ENCODE peak calls at places on chromosomes 13 and 19, in seven cellular contexts. One of them, this sample, is unnamed. For H3K4me1, the result is how much of the 10 kb centered on the place peaks cover.

GRCh38 chr19:17294051-17294891 is 9.0 kb downstream of the ABHD8 start:
- DNase-seq in cardiac muscle cell: peak
- DNase-seq in PC-9: peak
- DNase-seq in neural progenitor cell: peak
- DNase-seq in psoas muscle: no peak
- DNase-seq in thoracic aorta: no peak
- DNase-seq in ascending aorta: no peak
- DNase-seq in this sample: peak

GRCh38 chr13:33263484-33263883 is 22.1 kb downstream of the STARD13 start:
- DNase-seq in ascending aorta: no peak
- DNase-seq in cardiac muscle cell: no peak
- DNase-seq in PC-9: no peak
- DNase-seq in thoracic aorta: no peak
- DNase-seq in neural progenitor cell: no peak
- DNase-seq in psoas muscle: no peak
- DNase-seq in this sample: no peak

GRCh38 chr19:44943801-44944249 is 1.8 kb downstream of the APOC4 start:
- DNase-seq in neural progenitor cell: no peak
- DNase-seq in cardiac muscle cell: no peak
- DNase-seq in psoas muscle: peak
- DNase-seq in ascending aorta: peak
- DNase-seq in PC-9: no peak
- DNase-seq in thoracic aorta: no peak
- DNase-seq in this sample: no peak

GRCh38 chr13:70864731-70865130 is 756.5 kb upstream of the KLHL1 start:
- DNase-seq in PC-9: no peak
- DNase-seq in ascending aorta: no peak
- DNase-seq in psoas muscle: no peak
- DNase-seq in neural progenitor cell: no peak
- DNase-seq in cardiac muscle cell: no peak
- DNase-seq in thoracic aorta: no peak
- DNase-seq in this sample: no peak

GRCh38 chr19:39971380-39971841 is 446 bp downstream of the PSMC4 start:
- DNase-seq in PC-9: no peak
- DNase-seq in neural progenitor cell: peak
- DNase-seq in cardiac muscle cell: no peak
- DNase-seq in ascending aorta: no peak
- DNase-seq in psoas muscle: no peak
- DNase-seq in thoracic aorta: peak
- DNase-seq in this sample: peak

GRCh38 chr19:1264801-1265610 is 4.1 kb upstream of the CIRBP start:
- DNase-seq in PC-9: peak
- DNase-seq in psoas muscle: peak
- DNase-seq in neural progenitor cell: peak
- DNase-seq in ascending aorta: no peak
- DNase-seq in thoracic aorta: no peak
- DNase-seq in cardiac muscle cell: peak
- DNase-seq in this sample: peak

GRCh38 chr19:18477974-18478373 is 40.0 kb upstream of the ISYNA1 start:
- DNase-seq in thoracic aorta: no peak
- DNase-seq in neural progenitor cell: no peak
- DNase-seq in ascending aorta: no peak
- DNase-seq in PC-9: no peak
- DNase-seq in cardiac muscle cell: no peak
- DNase-seq in psoas muscle: no peak
- DNase-seq in this sample: no peak

GRCh38 chr19:13864513-13865242 is 12.3 kb upstream of the NANOS3 start:
- DNase-seq in psoas muscle: no peak
- DNase-seq in ascending aorta: no peak
- DNase-seq in PC-9: peak
- DNase-seq in neural progenitor cell: no peak
- DNase-seq in thoracic aorta: no peak
- DNase-seq in cardiac muscle cell: peak
- DNase-seq in this sample: peak

GRCh38 chr13:41015920-41016319 is 3.2 kb downstream of the ELF1 start:
- DNase-seq in neural progenitor cell: no peak
- DNase-seq in PC-9: no peak
- DNase-seq in psoas muscle: no peak
- DNase-seq in cardiac muscle cell: no peak
- DNase-seq in ascending aorta: no peak
- DNase-seq in thoracic aorta: no peak
- DNase-seq in this sample: no peak
- H3K4me1 ChIP-seq in neural progenitor cell: under half
- H3K4me1 ChIP-seq in PC-9: under half
- H3K4me1 ChIP-seq in psoas muscle: under half
- H3K4me1 ChIP-seq in cardiac muscle cell: under half
- H3K4me1 ChIP-seq in ascending aorta: under half
- H3K4me1 ChIP-seq in thoracic aorta: under half
- H3K4me1 ChIP-seq in this sample: under half

GRCh38 chr19:30158893-30159245 is 213.3 kb upstream of the ZNF536 start:
- DNase-seq in cardiac muscle cell: no peak
- DNase-seq in neural progenitor cell: no peak
- DNase-seq in psoas muscle: no peak
- DNase-seq in PC-9: no peak
- DNase-seq in ascending aorta: no peak
- DNase-seq in thoracic aorta: no peak
- DNase-seq in this sample: no peak

GRCh38 chr19:30161770-30162169 is 210.4 kb upstream of the ZNF536 start:
- DNase-seq in thoracic aorta: no peak
- DNase-seq in cardiac muscle cell: no peak
- DNase-seq in ascending aorta: no peak
- DNase-seq in psoas muscle: no peak
- DNase-seq in neural progenitor cell: no peak
- DNase-seq in PC-9: no peak
- DNase-seq in this sample: no peak

GRCh38 chr19:30160996-30161655 is 211.1 kb upstream of the ZNF536 start:
- DNase-seq in neural progenitor cell: no peak
- DNase-seq in psoas muscle: no peak
- DNase-seq in cardiac muscle cell: no peak
- DNase-seq in thoracic aorta: no peak
- DNase-seq in ascending aorta: no peak
- DNase-seq in PC-9: no peak
- DNase-seq in this sample: no peak

GRCh38 chr19:30159636-30160035 is 212.5 kb upstream of the ZNF536 start:
- DNase-seq in psoas muscle: no peak
- DNase-seq in thoracic aorta: no peak
- DNase-seq in PC-9: no peak
- DNase-seq in ascending aorta: no peak
- DNase-seq in neural progenitor cell: no peak
- DNase-seq in cardiac muscle cell: no peak
- DNase-seq in this sample: no peak

DNA sequence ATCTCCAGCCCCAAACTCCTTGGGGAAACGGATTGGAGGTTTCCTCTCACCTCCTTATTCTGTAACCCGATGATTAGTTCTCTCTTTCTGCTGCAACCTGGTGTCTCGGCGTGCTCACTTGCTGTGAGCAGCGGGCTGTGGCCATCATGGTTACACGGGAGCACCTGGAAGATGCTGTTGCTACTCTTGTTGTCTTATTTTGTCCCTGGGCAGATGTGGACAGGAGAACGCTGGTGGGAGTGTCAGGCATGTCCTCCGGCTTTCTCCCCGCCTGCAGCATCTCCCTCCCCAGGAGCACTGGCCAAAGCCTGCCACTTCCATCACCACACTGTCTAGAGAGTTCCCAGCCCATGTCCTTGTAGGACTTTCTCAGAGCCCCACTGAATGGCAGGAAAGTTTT is 211.8 kb upstream of the ZNF536 start:
- DNase-seq in neural progenitor cell: no peak
- DNase-seq in PC-9: no peak
- DNase-seq in ascending aorta: no peak
- DNase-seq in psoas muscle: no peak
- DNase-seq in thoracic aorta: no peak
- DNase-seq in cardiac muscle cell: no peak
- DNase-seq in this sample: no peak
- H3K4me1 ChIP-seq in neural progenitor cell: under half
- H3K4me1 ChIP-seq in PC-9: under half
- H3K4me1 ChIP-seq in ascending aorta: under half
- H3K4me1 ChIP-seq in psoas muscle: under half
- H3K4me1 ChIP-seq in thoracic aorta: under half
- H3K4me1 ChIP-seq in cardiac muscle cell: under half
- H3K4me1 ChIP-seq in this sample: under half

DNA sequence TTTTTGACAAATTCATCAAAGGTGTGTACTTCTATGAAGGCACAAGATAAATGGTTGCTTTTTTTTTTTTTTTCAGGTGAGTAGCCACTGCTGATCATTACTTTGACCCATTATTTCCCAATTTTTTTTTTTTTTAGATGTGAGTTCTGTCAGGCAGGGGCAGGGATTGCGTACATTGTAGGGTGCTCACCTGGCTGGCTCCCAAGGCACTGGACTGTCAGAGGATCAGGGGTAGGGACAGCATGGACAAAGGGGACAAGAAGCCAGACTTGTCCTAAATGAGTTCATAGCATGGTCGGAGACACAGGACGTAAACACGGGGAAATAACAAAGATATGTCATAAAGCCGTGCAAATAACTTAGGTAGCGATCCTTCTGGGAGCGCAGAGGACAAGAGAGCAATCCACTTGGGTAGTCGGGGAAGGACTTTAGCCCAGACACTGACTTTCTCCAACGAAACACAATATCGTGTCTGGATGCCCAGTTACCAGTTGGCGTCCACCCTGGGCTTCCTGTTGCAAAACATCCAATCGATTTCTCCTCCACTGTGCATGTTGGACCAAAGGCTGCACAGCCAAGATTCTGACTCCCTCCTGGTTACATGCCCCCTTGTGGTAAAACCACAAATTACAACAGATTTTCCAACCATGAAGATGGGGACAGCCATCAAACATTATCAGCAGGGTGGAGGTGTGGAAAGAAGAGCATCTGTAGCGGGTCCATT is 27.5 kb upstream of the KATNAL1 start:
- DNase-seq in ascending aorta: no peak
- DNase-seq in PC-9: no peak
- DNase-seq in cardiac muscle cell: peak
- DNase-seq in thoracic aorta: no peak
- DNase-seq in neural progenitor cell: peak
- DNase-seq in psoas muscle: no peak
- DNase-seq in this sample: peak
- H3K4me1 ChIP-seq in ascending aorta: under half
- H3K4me1 ChIP-seq in PC-9: under half
- H3K4me1 ChIP-seq in cardiac muscle cell: under half
- H3K4me1 ChIP-seq in thoracic aorta: under half
- H3K4me1 ChIP-seq in neural progenitor cell: under half
- H3K4me1 ChIP-seq in psoas muscle: under half
- H3K4me1 ChIP-seq in this sample: under half

GRCh38 chr13:51585234-51585672 is 991 bp downstream of the WDFY2 start:
- DNase-seq in psoas muscle: no peak
- DNase-seq in thoracic aorta: no peak
- DNase-seq in cardiac muscle cell: peak
- DNase-seq in neural progenitor cell: no peak
- DNase-seq in ascending aorta: no peak
- DNase-seq in PC-9: no peak
- DNase-seq in this sample: no peak

GRCh38 chr13:51583875-51584730 is at the start of gene WDFY2:
- DNase-seq in thoracic aorta: peak
- DNase-seq in psoas muscle: peak
- DNase-seq in neural progenitor cell: peak
- DNase-seq in ascending aorta: peak
- DNase-seq in PC-9: peak
- DNase-seq in cardiac muscle cell: peak
- DNase-seq in this sample: peak

GRCh38 chr13:51587372-51587771 is 3.1 kb downstream of the WDFY2 start:
- DNase-seq in neural progenitor cell: no peak
- DNase-seq in thoracic aorta: no peak
- DNase-seq in cardiac muscle cell: no peak
- DNase-seq in psoas muscle: no peak
- DNase-seq in PC-9: no peak
- DNase-seq in ascending aorta: no peak
- DNase-seq in this sample: no peak

GRCh38 chr13:51584731-51585191 is 499 bp downstream of the WDFY2 start:
- DNase-seq in PC-9: peak
- DNase-seq in psoas muscle: peak
- DNase-seq in ascending aorta: no peak
- DNase-seq in thoracic aorta: peak
- DNase-seq in neural progenitor cell: peak
- DNase-seq in cardiac muscle cell: peak
- DNase-seq in this sample: peak

GRCh38 chr13:51585696-51586095 is 1.4 kb downstream of the WDFY2 start:
- DNase-seq in neural progenitor cell: no peak
- DNase-seq in thoracic aorta: no peak
- DNase-seq in cardiac muscle cell: no peak
- DNase-seq in psoas muscle: no peak
- DNase-seq in ascending aorta: no peak
- DNase-seq in PC-9: no peak
- DNase-seq in this sample: no peak
- H3K4me1 ChIP-seq in neural progenitor cell: half or more
- H3K4me1 ChIP-seq in thoracic aorta: under half
- H3K4me1 ChIP-seq in cardiac muscle cell: under half
- H3K4me1 ChIP-seq in psoas muscle: under half
- H3K4me1 ChIP-seq in ascending aorta: under half
- H3K4me1 ChIP-seq in PC-9: under half
- H3K4me1 ChIP-seq in this sample: under half

DNA sequence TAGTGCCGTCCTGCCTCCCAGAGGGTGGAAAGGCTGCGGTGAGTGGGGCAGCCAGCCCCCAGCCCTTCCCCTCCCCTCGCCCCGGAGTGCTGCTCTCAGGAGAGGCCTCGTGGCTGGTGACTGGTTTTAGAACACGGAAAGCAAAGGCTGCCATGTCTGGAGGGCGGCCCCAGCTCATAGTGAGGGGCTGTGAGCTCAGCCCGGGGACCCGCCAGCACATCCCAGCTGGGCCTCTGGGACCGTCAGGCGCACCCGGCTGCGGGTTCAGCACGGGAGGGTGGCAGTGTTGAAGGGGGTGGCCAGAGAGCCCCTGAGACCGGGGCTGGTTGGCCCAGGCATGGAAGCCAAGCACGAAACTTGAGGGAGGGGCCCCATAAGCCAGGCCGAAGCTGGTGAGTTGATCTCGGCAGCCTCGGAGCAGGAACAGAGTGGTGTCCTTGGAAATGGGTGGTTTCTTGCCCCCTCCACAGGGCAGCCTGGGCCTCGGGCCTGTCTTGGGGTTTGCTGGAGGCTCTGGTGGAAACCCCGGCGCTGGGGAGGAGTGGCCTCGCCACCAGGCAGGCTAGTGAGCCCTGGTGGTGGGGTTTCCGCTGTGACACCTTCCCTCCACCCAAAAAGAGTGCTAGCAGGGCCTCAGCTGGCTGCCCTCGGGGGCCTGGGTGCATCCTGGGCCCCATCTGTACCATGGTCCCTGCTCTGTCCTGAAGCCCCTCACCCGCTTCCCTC is 157.7 kb downstream of the KDM4B start:
- DNase-seq in thoracic aorta: no peak
- DNase-seq in psoas muscle: no peak
- DNase-seq in neural progenitor cell: no peak
- DNase-seq in ascending aorta: no peak
- DNase-seq in PC-9: no peak
- DNase-seq in cardiac muscle cell: no peak
- DNase-seq in this sample: no peak
- H3K4me1 ChIP-seq in thoracic aorta: under half
- H3K4me1 ChIP-seq in psoas muscle: under half
- H3K4me1 ChIP-seq in neural progenitor cell: under half
- H3K4me1 ChIP-seq in ascending aorta: under half
- H3K4me1 ChIP-seq in PC-9: under half
- H3K4me1 ChIP-seq in cardiac muscle cell: half or more
- H3K4me1 ChIP-seq in this sample: under half

GRCh38 chr13:45436953-45437352 is 18.8 kb upstream of the SLC25A30 start:
- DNase-seq in ascending aorta: no peak
- DNase-seq in neural progenitor cell: no peak
- DNase-seq in thoracic aorta: no peak
- DNase-seq in cardiac muscle cell: no peak
- DNase-seq in psoas muscle: no peak
- DNase-seq in PC-9: no peak
- DNase-seq in this sample: no peak
- H3K4me1 ChIP-seq in ascending aorta: under half
- H3K4me1 ChIP-seq in neural progenitor cell: under half
- H3K4me1 ChIP-seq in thoracic aorta: under half
- H3K4me1 ChIP-seq in cardiac muscle cell: under half
- H3K4me1 ChIP-seq in psoas muscle: under half
- H3K4me1 ChIP-seq in PC-9: under half
- H3K4me1 ChIP-seq in this sample: under half